ENCODE peak calls at places on chromosomes 3 and 15, in eight cellular contexts. One of them, this sample, is unnamed.

GRCh38 chr15:63348392-63348791 is 33.3 kb downstream of the CA12 start:
- DNase-seq in ovary: peak; percentile 73
- DNase-seq in fibroblast of lung: peak; percentile 63
- DNase-seq in AG04450: no peak
- DNase-seq in bronchial epithelial cell: peak; percentile 84
- DNase-seq in uterus: no peak
- DNase-seq in HL-60: no peak
- DNase-seq in brain microvascular endothelial cell: peak; percentile 43
- DNase-seq in this sample: no peak

GRCh38 chr15:74454764-74455500 is 6.0 kb downstream of the UBL7 start:
- DNase-seq in AG04450: no peak
- DNase-seq in HL-60: no peak
- DNase-seq in brain microvascular endothelial cell: no peak
- DNase-seq in ovary: no peak
- DNase-seq in fibroblast of lung: no peak
- DNase-seq in uterus: no peak
- DNase-seq in bronchial epithelial cell: no peak
- DNase-seq in this sample: no peak

GRCh38 chr3:10365791-10366190 is 44.9 kb upstream of the SEC13 start:
- DNase-seq in HL-60: no peak
- DNase-seq in brain microvascular endothelial cell: peak; percentile 43
- DNase-seq in uterus: no peak
- DNase-seq in AG04450: no peak
- DNase-seq in ovary: no peak
- DNase-seq in bronchial epithelial cell: peak; percentile 42
- DNase-seq in fibroblast of lung: peak; percentile 63
- DNase-seq in this sample: no peak

GRCh38 chr15:75032391-75032790 is 9.0 kb downstream of the PPCDC start:
- DNase-seq in ovary: no peak
- DNase-seq in fibroblast of lung: no peak
- DNase-seq in brain microvascular endothelial cell: no peak
- DNase-seq in uterus: no peak
- DNase-seq in HL-60: no peak
- DNase-seq in AG04450: no peak
- DNase-seq in bronchial epithelial cell: no peak
- DNase-seq in this sample: no peak

GRCh38 chr3:31704651-31705179 is 172.0 kb downstream of the STT3B start:
- DNase-seq in brain microvascular endothelial cell: peak; percentile 40
- DNase-seq in fibroblast of lung: peak; percentile 63
- DNase-seq in ovary: no peak
- DNase-seq in HL-60: no peak
- DNase-seq in uterus: no peak
- DNase-seq in AG04450: peak; percentile 65
- DNase-seq in bronchial epithelial cell: peak; percentile 76
- DNase-seq in this sample: no peak

GRCh38 chr15:68256675-68257450 is 20.7 kb upstream of the FEM1B start:
- DNase-seq in AG04450: no peak
- DNase-seq in bronchial epithelial cell: peak; percentile 90
- DNase-seq in ovary: peak; percentile 94
- DNase-seq in brain microvascular endothelial cell: peak; percentile 62
- DNase-seq in HL-60: peak; percentile 97
- DNase-seq in fibroblast of lung: peak; percentile 76
- DNase-seq in uterus: peak; percentile 93
- DNase-seq in this sample: peak; percentile 23

GRCh38 chr15:80856400-80856799 is 77.2 kb downstream of the CEMIP start:
- DNase-seq in HL-60: no peak
- DNase-seq in fibroblast of lung: no peak
- DNase-seq in brain microvascular endothelial cell: no peak
- DNase-seq in bronchial epithelial cell: no peak
- DNase-seq in AG04450: no peak
- DNase-seq in uterus: no peak
- DNase-seq in ovary: no peak
- DNase-seq in this sample: no peak

GRCh38 chr3:41711656-41712055 is 250.2 kb downstream of the ULK4 start:
- DNase-seq in HL-60: no peak
- DNase-seq in AG04450: no peak
- DNase-seq in brain microvascular endothelial cell: peak; percentile 47
- DNase-seq in uterus: no peak
- DNase-seq in ovary: no peak
- DNase-seq in bronchial epithelial cell: no peak
- DNase-seq in fibroblast of lung: peak; percentile 70
- DNase-seq in this sample: no peak

GRCh38 chr3:196872316-196872715 is 4.6 kb downstream of the SENP5 start:
- DNase-seq in brain microvascular endothelial cell: peak; percentile 6
- DNase-seq in uterus: no peak
- DNase-seq in AG04450: peak; percentile 16
- DNase-seq in fibroblast of lung: peak; percentile 43
- DNase-seq in HL-60: no peak
- DNase-seq in bronchial epithelial cell: no peak
- DNase-seq in ovary: no peak
- DNase-seq in this sample: no peak

GRCh38 chr3:117285721-117286120 is 576.1 kb downstream of the TUSC7 start:
- DNase-seq in HL-60: no peak
- DNase-seq in fibroblast of lung: no peak
- DNase-seq in brain microvascular endothelial cell: no peak
- DNase-seq in bronchial epithelial cell: no peak
- DNase-seq in AG04450: no peak
- DNase-seq in uterus: no peak
- DNase-seq in ovary: no peak
- DNase-seq in this sample: no peak

GRCh38 chr15:75123395-75123794 is 78.3 kb upstream of the C15orf39 start:
- DNase-seq in ovary: no peak
- DNase-seq in AG04450: peak; percentile 37
- DNase-seq in uterus: no peak
- DNase-seq in HL-60: no peak
- DNase-seq in brain microvascular endothelial cell: peak; percentile 47
- DNase-seq in fibroblast of lung: peak; percentile 85
- DNase-seq in bronchial epithelial cell: no peak
- DNase-seq in this sample: no peak

GRCh38 chr3:147311716-147312115 is 94.6 kb downstream of the ZIC4 start:
- DNase-seq in fibroblast of lung: peak; percentile 24
- DNase-seq in brain microvascular endothelial cell: no peak
- DNase-seq in AG04450: peak; percentile 18
- DNase-seq in uterus: no peak
- DNase-seq in HL-60: no peak
- DNase-seq in bronchial epithelial cell: no peak
- DNase-seq in ovary: no peak
- DNase-seq in this sample: no peak

GRCh38 chr15:74889390-74889881 is 406 bp upstream of the MPI start:
- DNase-seq in uterus: no peak
- DNase-seq in HL-60: no peak
- DNase-seq in ovary: peak; percentile 64
- DNase-seq in fibroblast of lung: peak; percentile 65
- DNase-seq in bronchial epithelial cell: peak; percentile 28
- DNase-seq in brain microvascular endothelial cell: peak; percentile 29
- DNase-seq in AG04450: no peak
- DNase-seq in this sample: no peak

GRCh38 chr15:29126821-29127461 is 142.7 kb downstream of the NSMCE3 start:
- DNase-seq in brain microvascular endothelial cell: no peak
- DNase-seq in AG04450: no peak
- DNase-seq in bronchial epithelial cell: no peak
- DNase-seq in fibroblast of lung: no peak
- DNase-seq in ovary: no peak
- DNase-seq in uterus: no peak
- DNase-seq in HL-60: no peak
- DNase-seq in this sample: no peak

GRCh38 chr3:144312702-144313101 is 341.1 kb downstream of the DIPK2A start:
- DNase-seq in brain microvascular endothelial cell: no peak
- DNase-seq in ovary: no peak
- DNase-seq in uterus: no peak
- DNase-seq in HL-60: no peak
- DNase-seq in AG04450: no peak
- DNase-seq in bronchial epithelial cell: no peak
- DNase-seq in fibroblast of lung: no peak
- DNase-seq in this sample: no peak

GRCh38 chr3:85342915-85343314 is 384.1 kb downstream of the CADM2 start:
- DNase-seq in ovary: no peak
- DNase-seq in uterus: no peak
- DNase-seq in fibroblast of lung: peak; percentile 3
- DNase-seq in HL-60: no peak
- DNase-seq in AG04450: no peak
- DNase-seq in brain microvascular endothelial cell: peak; percentile 15
- DNase-seq in bronchial epithelial cell: peak; percentile 37
- DNase-seq in this sample: no peak

GRCh38 chr3:127794402-127794801 is 27.9 kb downstream of the MGLL start:
- DNase-seq in fibroblast of lung: no peak
- DNase-seq in ovary: no peak
- DNase-seq in brain microvascular endothelial cell: no peak
- DNase-seq in AG04450: no peak
- DNase-seq in HL-60: no peak
- DNase-seq in uterus: no peak
- DNase-seq in bronchial epithelial cell: no peak
- DNase-seq in this sample: no peak

GRCh38 chr3:126356373-126357298 is 572 bp downstream of the KLF15 start:
- DNase-seq in bronchial epithelial cell: no peak
- DNase-seq in AG04450: no peak
- DNase-seq in brain microvascular endothelial cell: no peak
- DNase-seq in HL-60: peak; percentile 10
- DNase-seq in fibroblast of lung: no peak
- DNase-seq in ovary: peak; percentile 83
- DNase-seq in uterus: peak; percentile 48
- DNase-seq in this sample: peak; percentile 8

GRCh38 chr3:71173421-71173975 is 410.0 kb downstream of the FOXP1 start:
- DNase-seq in AG04450: no peak
- DNase-seq in brain microvascular endothelial cell: peak; percentile 62
- DNase-seq in fibroblast of lung: peak; percentile 92
- DNase-seq in uterus: no peak
- DNase-seq in bronchial epithelial cell: no peak
- DNase-seq in ovary: no peak
- DNase-seq in HL-60: no peak
- DNase-seq in this sample: no peak

GRCh38 chr15:77650285-77650684 is 17.6 kb upstream of the LINGO1 start:
- DNase-seq in ovary: no peak
- DNase-seq in brain microvascular endothelial cell: peak; percentile 23
- DNase-seq in AG04450: no peak
- DNase-seq in uterus: no peak
- DNase-seq in bronchial epithelial cell: no peak
- DNase-seq in HL-60: peak; percentile 11
- DNase-seq in fibroblast of lung: no peak
- DNase-seq in this sample: no peak

GRCh38 chr15:44788748-44789147 is 52.4 kb downstream of the TRIM69 start:
- DNase-seq in HL-60: no peak
- DNase-seq in ovary: no peak
- DNase-seq in uterus: no peak
- DNase-seq in AG04450: no peak
- DNase-seq in fibroblast of lung: peak; percentile 39
- DNase-seq in brain microvascular endothelial cell: no peak
- DNase-seq in bronchial epithelial cell: no peak
- DNase-seq in this sample: no peak

GRCh38 chr15:73567022-73567421 is 66.2 kb downstream of the NPTN start:
- DNase-seq in bronchial epithelial cell: no peak
- DNase-seq in HL-60: no peak
- DNase-seq in ovary: no peak
- DNase-seq in AG04450: no peak
- DNase-seq in uterus: no peak
- DNase-seq in brain microvascular endothelial cell: no peak
- DNase-seq in fibroblast of lung: no peak
- DNase-seq in this sample: no peak

GRCh38 chr15:31098491-31098917 is 3.0 kb downstream of the TRPM1 start:
- DNase-seq in uterus: no peak
- DNase-seq in ovary: no peak
- DNase-seq in brain microvascular endothelial cell: no peak
- DNase-seq in bronchial epithelial cell: no peak
- DNase-seq in HL-60: no peak
- DNase-seq in AG04450: no peak
- DNase-seq in fibroblast of lung: no peak
- DNase-seq in this sample: no peak

GRCh38 chr3:101038393-101038792 is 45.2 kb upstream of the ABI3BP start:
- DNase-seq in HL-60: no peak
- DNase-seq in fibroblast of lung: peak; percentile 28
- DNase-seq in bronchial epithelial cell: peak; percentile 46
- DNase-seq in ovary: no peak
- DNase-seq in AG04450: no peak
- DNase-seq in uterus: no peak
- DNase-seq in brain microvascular endothelial cell: no peak
- DNase-seq in this sample: no peak

GRCh38 chr15:66252411-66253295 is 897 bp downstream of the MEGF11 start:
- DNase-seq in HL-60: no peak
- DNase-seq in AG04450: no peak
- DNase-seq in ovary: peak; percentile 75
- DNase-seq in brain microvascular endothelial cell: peak; percentile 9
- DNase-seq in uterus: no peak
- DNase-seq in fibroblast of lung: peak; percentile 46
- DNase-seq in bronchial epithelial cell: peak; percentile 15
- DNase-seq in this sample: no peak

GRCh38 chr15:90021108-90021507 is 20.0 kb downstream of the ZNF710 start:
- DNase-seq in AG04450: no peak
- DNase-seq in brain microvascular endothelial cell: no peak
- DNase-seq in HL-60: no peak
- DNase-seq in bronchial epithelial cell: no peak
- DNase-seq in fibroblast of lung: no peak
- DNase-seq in uterus: no peak
- DNase-seq in ovary: no peak
- DNase-seq in this sample: no peak
- H3K4me3 ChIP-seq in AG04450: no peak overlapping the region
- H3K4me3 ChIP-seq in brain microvascular endothelial cell: no peak overlapping the region
- H3K4me3 ChIP-seq in HL-60: no peak overlapping the region
- H3K4me3 ChIP-seq in bronchial epithelial cell: no peak overlapping the region
- H3K4me3 ChIP-seq in fibroblast of lung: no peak overlapping the region
- H3K4me3 ChIP-seq in uterus: no peak overlapping the region
- H3K4me3 ChIP-seq in ovary: no peak overlapping the region
- H3K4me3 ChIP-seq in this sample: no peak overlapping the region

GRCh38 chr3:28207000-28207733 is 34.3 kb upstream of the CMC1 start:
- DNase-seq in uterus: no peak
- DNase-seq in AG04450: no peak
- DNase-seq in bronchial epithelial cell: no peak
- DNase-seq in HL-60: no peak
- DNase-seq in fibroblast of lung: no peak
- DNase-seq in brain microvascular endothelial cell: no peak
- DNase-seq in ovary: no peak
- DNase-seq in this sample: no peak
- H3K4me3 ChIP-seq in uterus: no peak overlapping the region
- H3K4me3 ChIP-seq in AG04450: no peak overlapping the region
- H3K4me3 ChIP-seq in bronchial epithelial cell: no peak overlapping the region
- H3K4me3 ChIP-seq in HL-60: no peak overlapping the region
- H3K4me3 ChIP-seq in fibroblast of lung: no peak overlapping the region
- H3K4me3 ChIP-seq in brain microvascular endothelial cell: no peak overlapping the region
- H3K4me3 ChIP-seq in ovary: no peak overlapping the region
- H3K4me3 ChIP-seq in this sample: no peak overlapping the region

DNA sequence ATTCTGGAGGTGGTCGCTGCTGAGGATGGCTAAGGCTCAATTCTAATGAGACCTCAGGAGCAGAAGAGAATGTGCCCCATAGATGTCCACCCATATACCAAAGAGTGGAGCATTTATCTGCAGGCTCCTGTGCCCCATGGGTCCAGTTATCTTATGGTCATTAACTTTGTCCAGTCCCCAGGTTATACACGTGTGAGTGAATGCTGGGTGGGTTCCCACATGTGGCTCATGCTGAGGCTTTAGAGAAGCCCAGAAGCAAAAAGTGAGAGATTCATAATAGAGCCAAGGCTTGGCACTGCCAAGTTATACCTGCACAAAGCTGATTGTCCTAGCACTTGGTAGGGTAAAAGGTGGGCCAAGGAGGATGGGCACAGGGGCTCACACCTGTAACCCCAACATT is 30.0 kb upstream of the MINAR1 start:
- DNase-seq in brain microvascular endothelial cell: no peak
- DNase-seq in uterus: no peak
- DNase-seq in ovary: no peak
- DNase-seq in fibroblast of lung: no peak
- DNase-seq in bronchial epithelial cell: no peak
- DNase-seq in AG04450: no peak
- DNase-seq in HL-60: no peak
- DNase-seq in this sample: no peak
- H3K4me3 ChIP-seq in brain microvascular endothelial cell: no peak overlapping the region
- H3K4me3 ChIP-seq in uterus: no peak overlapping the region
- H3K4me3 ChIP-seq in ovary: no peak overlapping the region
- H3K4me3 ChIP-seq in fibroblast of lung: no peak overlapping the region
- H3K4me3 ChIP-seq in bronchial epithelial cell: no peak overlapping the region
- H3K4me3 ChIP-seq in AG04450: no peak overlapping the region
- H3K4me3 ChIP-seq in HL-60: no peak overlapping the region
- H3K4me3 ChIP-seq in this sample: no peak overlapping the region

GRCh38 chr3:176992565-176992964 is 204.7 kb downstream of the TBL1XR1 start:
- DNase-seq in uterus: no peak
- DNase-seq in ovary: no peak
- DNase-seq in HL-60: no peak
- DNase-seq in brain microvascular endothelial cell: no peak
- DNase-seq in AG04450: no peak
- DNase-seq in bronchial epithelial cell: no peak
- DNase-seq in fibroblast of lung: no peak
- DNase-seq in this sample: no peak
- H3K4me3 ChIP-seq in uterus: no peak overlapping the region
- H3K4me3 ChIP-seq in ovary: no peak overlapping the region
- H3K4me3 ChIP-seq in HL-60: no peak overlapping the region
- H3K4me3 ChIP-seq in brain microvascular endothelial cell: no peak overlapping the region
- H3K4me3 ChIP-seq in AG04450: no peak overlapping the region
- H3K4me3 ChIP-seq in bronchial epithelial cell: no peak overlapping the region
- H3K4me3 ChIP-seq in fibroblast of lung: no peak overlapping the region
- H3K4me3 ChIP-seq in this sample: no peak overlapping the region

This sample was measured in CD4-positive, CD25-positive, alpha-beta regulatory T cell.